ENCODE peak calls at places on chromosome X, in nine cellular contexts. C, E, O, V, M, L, Z, H and B are unnamed samples.

GRCh38 chrX:54208531-54208930 is 25.5 kb upstream of the FAM120C start:
- DNase-seq in M (no peak), V (peak), E (peak), L (no peak), H (no peak), O (no peak), Z (no peak), C (peak), B (no peak)

GRCh38 chrX:10900585-10901289 is 210.4 kb upstream of the HCCS start:
- DNase-seq in O (no peak), L (no peak), C (no peak), E (peak), Z (no peak), H (no peak), V (peak), M (no peak), B (no peak)

GRCh38 chrX:103774070-103774642 is 2.5 kb upstream of the PLP1 start:
- DNase-seq in L (peak), H (no peak), Z (no peak), M (no peak), C (peak), O (peak), E (peak), V (peak), B (peak)

GRCh38 chrX:40097492-40098263 is at the start of gene BCOR:
- DNase-seq in E (peak), M (no peak), H (no peak), C (no peak), O (peak), L (peak), Z (no peak), V (peak), B (no peak)

GRCh38 chrX:68945603-68946228 is 116.9 kb downstream of the EFNB1 start:
- DNase-seq in O (no peak), M (peak), E (peak), Z (no peak), L (no peak), V (peak), C (peak), H (peak), B (no peak)

GRCh38 chrX:130834149-130834548 is 68.9 kb downstream of the ENOX2 start:
- DNase-seq in E (no peak), V (no peak), L (no peak), O (no peak), M (no peak), C (no peak), H (peak), Z (no peak), B (no peak)

GRCh38 chrX:66635360-66635759 is 3.5 kb downstream of the EDA2R start:
- DNase-seq in C (no peak), Z (peak), E (peak), O (no peak), M (no peak), V (peak), L (no peak), H (no peak), B (no peak)

GRCh38 chrX:151985955-151986354 is 11.5 kb upstream of the GABRE start:
- DNase-seq in L (no peak), C (peak), O (no peak), M (no peak), E (peak), Z (no peak), V (peak), H (no peak), B (no peak)

GRCh38 chrX:2541603-2542002 is 40.8 kb upstream of the DHRSX start:
- DNase-seq in V (no peak), O (no peak), Z (no peak), M (no peak), C (no peak), L (no peak), E (no peak), H (no peak), B (no peak)

GRCh38 chrX:17654116-17654515 is 83.2 kb upstream of the SCML1 start:
- DNase-seq in L (no peak), E (no peak), V (no peak), C (no peak), O (no peak), H (no peak), M (no peak), Z (no peak), B (no peak)

GRCh38 chrX:45329217-45329616 is 128.5 kb upstream of the DIPK2B start:
- DNase-seq in O (no peak), H (no peak), Z (no peak), M (no peak), C (no peak), E (peak), L (no peak), V (no peak), B (no peak)

GRCh38 chrX:16633754-16634153 is 16.2 kb upstream of the S100G start:
- DNase-seq in M (no peak), L (no peak), E (no peak), V (peak), Z (no peak), C (no peak), H (no peak), O (no peak), B (no peak)

GRCh38 chrX:8988456-8988855 is 45.5 kb downstream of the FAM9B start:
- DNase-seq in H (peak), Z (no peak), E (peak), L (no peak), C (peak), M (no peak), O (no peak), V (peak), B (no peak)

GRCh38 chrX:94123062-94123461 is 449.1 kb downstream of the FAM133A start:
- DNase-seq in L (no peak), M (no peak), Z (no peak), V (no peak), C (no peak), H (no peak), O (no peak), E (no peak), B (no peak)

GRCh38 chrX:129161108-129161507 is 362.2 kb downstream of the SMARCA1 start:
- DNase-seq in O (no peak), M (no peak), C (no peak), E (no peak), L (no peak), Z (no peak), V (no peak), H (peak), B (no peak)

GRCh38 chrX:147953976-147954375 is 27.2 kb upstream of the FMR1NB start:
- DNase-seq in O (no peak), H (no peak), E (no peak), V (no peak), M (no peak), L (no peak), C (no peak), Z (no peak), B (no peak)

GRCh38 chrX:153696100-153696499 is 8.4 kb downstream of the SLC6A8 start:
- DNase-seq in O (no peak), V (no peak), C (no peak), Z (no peak), M (no peak), L (no peak), E (no peak), H (no peak), B (no peak)

GRCh38 chrX:134794692-134795091 is 136.4 kb upstream of the PLAC1 start:
- DNase-seq in M (no peak), E (no peak), V (no peak), C (no peak), Z (no peak), H (no peak), O (no peak), L (no peak), B (no peak)

GRCh38 chrX:10242036-10242435 is 85.3 kb downstream of the CLCN4 start:
- DNase-seq in M (no peak), C (no peak), Z (no peak), E (no peak), L (no peak), H (no peak), O (no peak), V (no peak), B (no peak)

GRCh38 chrX:97763391-97763790 is 879.7 kb downstream of the RPA4 start:
- DNase-seq in O (no peak), V (no peak), C (no peak), M (no peak), L (no peak), E (no peak), Z (no peak), H (no peak), B (no peak)

GRCh38 chrX:79235899-79236298 is 91.4 kb downstream of the GPR174 start:
- DNase-seq in L (no peak), H (no peak), Z (no peak), C (no peak), E (no peak), M (no peak), O (no peak), V (no peak), B (no peak)

GRCh38 chrX:9859711-9860555 is 73.7 kb downstream of the SHROOM2 start:
- DNase-seq in H (no peak), E (peak), V (no peak), C (no peak), M (no peak), O (no peak), Z (peak), L (no peak), B (no peak)